ENCODE peak calls at places on chromosomes 2 and 18, in four cellular contexts. O, G, C and U are unnamed samples.

GRCh38 chr2:144415381-144415780 is 104.5 kb downstream of the ZEB2 start:
- DNase-seq in G (no peak), O (no peak), C (no peak), U (no peak)

GRCh38 chr2:129861666-129862288 is 117.7 kb upstream of the RAB6C start:
- DNase-seq in G (no peak), O (no peak), C (no peak), U (no peak)

GRCh38 chr2:201987426-201987825 is 46.2 kb upstream of the FZD7 start:
- DNase-seq in O (no peak), C (no peak), G (no peak), U (no peak)

GRCh38 chr18:61572871-61573270 is 239.6 kb downstream of the CDH20 start:
- DNase-seq in C (no peak), G (no peak), O (no peak), U (no peak)

GRCh38 chr2:98936133-98936916 is at the start of gene CRACDL:
- DNase-seq in G (no peak), C (no peak), O (peak; percentile 14), U (peak; percentile 64)

GRCh38 chr2:101983486-101983885 is 8.3 kb upstream of the IL1R2 start:
- DNase-seq in C (no peak), G (peak; percentile 41), O (no peak), U (peak; percentile 46)

GRCh38 chr2:9329497-9329896 is 93.8 kb downstream of the ITGB1BP1 start:
- DNase-seq in O (no peak), G (no peak), C (no peak), U (no peak)

GRCh38 chr2:24861500-24861899 is 58.5 kb downstream of the ADCY3 start:
- DNase-seq in O (no peak), G (no peak), C (no peak), U (no peak)

GRCh38 chr2:240392948-240393830 is 42.3 kb upstream of the GPC1 start:
- DNase-seq in C (no peak), O (no peak), G (no peak), U (no peak)

GRCh38 chr2:84290537-84290936 is 168.5 kb downstream of the SUCLG1 start:
- DNase-seq in O (no peak), G (no peak), C (no peak), U (no peak)

GRCh38 chr18:31581498-31582197 is 10.0 kb upstream of the TTR start:
- DNase-seq in O (no peak), G (no peak), C (no peak), U (no peak)

GRCh38 chr2:241940329-241940728 is 70.8 kb downstream of the RTP5 start:
- DNase-seq in G (no peak), O (no peak), C (no peak), U (no peak)

GRCh38 chr2:216700778-216701177 is 5.4 kb upstream of the IGFBP5 start:
- DNase-seq in G (no peak), O (no peak), C (no peak), U (no peak)

GRCh38 chr2:218285604-218286003 is 6.7 kb downstream of the TMBIM1 start:
- DNase-seq in C (no peak), G (peak; percentile 43), O (peak; percentile 24), U (peak; percentile 58)

GRCh38 chr2:72920317-72921087 is 3.2 kb downstream of the EMX1 start:
- DNase-seq in C (no peak), G (no peak), O (no peak), U (peak; percentile 55)

GRCh38 chr2:232633413-232634318 is at the start of gene EFHD1:
- DNase-seq in O (peak; percentile 23), G (no peak), C (peak; percentile 21), U (peak; percentile 65)

GRCh38 chr2:64622443-64623231 is 31.1 kb downstream of the SERTAD2 start:
- DNase-seq in G (no peak), C (no peak), O (no peak), U (peak; percentile 49)

GRCh38 chr2:143841935-143842334 is 678.0 kb downstream of the ZEB2 start:
- DNase-seq in C (no peak), O (no peak), G (no peak), U (no peak)

GRCh38 chr2:224611938-224612337 is 26.8 kb upstream of the CUL3 start:
- DNase-seq in G (no peak), C (no peak), O (no peak), U (no peak)

GRCh38 chr2:166017208-166017607 is 63.6 kb upstream of the TTC21B start:
- DNase-seq in O (no peak), C (no peak), G (no peak), U (no peak)